ENCODE peak calls at places on chromosomes 3 and 15, in five cellular contexts. One of them, this sample, is unnamed.

GRCh38 chr3:42216820-42217416 is 49.1 kb downstream of the CCK start:
- DNase-seq in GM20000: no peak
- DNase-seq in nephron progenitor cell: no peak
- DNase-seq in endothelial cell: no peak
- DNase-seq in CD8-positive, alpha-beta memory T cell: no peak
- DNase-seq in this sample: no peak

GRCh38 chr3:127803619-127804018 is 18.7 kb downstream of the MGLL start:
- DNase-seq in GM20000: no peak
- DNase-seq in nephron progenitor cell: no peak
- DNase-seq in endothelial cell: no peak
- DNase-seq in CD8-positive, alpha-beta memory T cell: no peak
- DNase-seq in this sample: peak

GRCh38 chr3:99633887-99634558 is 4.4 kb upstream of the COL8A1 start:
- DNase-seq in GM20000: no peak
- DNase-seq in nephron progenitor cell: no peak
- DNase-seq in endothelial cell: no peak
- DNase-seq in CD8-positive, alpha-beta memory T cell: no peak
- DNase-seq in this sample: no peak

GRCh38 chr3:18558526-18558925 is 133.4 kb upstream of the SATB1 start:
- DNase-seq in GM20000: no peak
- DNase-seq in nephron progenitor cell: no peak
- DNase-seq in endothelial cell: no peak
- DNase-seq in CD8-positive, alpha-beta memory T cell: no peak
- DNase-seq in this sample: no peak

GRCh38 chr3:40615110-40615915 is 90.6 kb downstream of the ZNF621 start:
- DNase-seq in GM20000: no peak
- DNase-seq in nephron progenitor cell: peak
- DNase-seq in endothelial cell: peak
- DNase-seq in CD8-positive, alpha-beta memory T cell: no peak
- DNase-seq in this sample: no peak

GRCh38 chr15:43881944-43882343 is 55.1 kb downstream of the WDR76 start:
- DNase-seq in GM20000: no peak
- DNase-seq in nephron progenitor cell: no peak
- DNase-seq in endothelial cell: peak
- DNase-seq in CD8-positive, alpha-beta memory T cell: no peak
- DNase-seq in this sample: no peak

GRCh38 chr3:14787630-14788029 is 31.1 kb upstream of the FGD5 start:
- DNase-seq in GM20000: no peak
- DNase-seq in nephron progenitor cell: no peak
- DNase-seq in endothelial cell: no peak
- DNase-seq in CD8-positive, alpha-beta memory T cell: no peak
- DNase-seq in this sample: peak

GRCh38 chr15:91865486-91865885 is 12.0 kb downstream of the SLCO3A1 start:
- DNase-seq in GM20000: no peak
- DNase-seq in nephron progenitor cell: no peak
- DNase-seq in endothelial cell: no peak
- DNase-seq in CD8-positive, alpha-beta memory T cell: no peak
- DNase-seq in this sample: no peak

GRCh38 chr3:69607466-69608035 is 131.7 kb upstream of the MITF start:
- DNase-seq in GM20000: no peak
- DNase-seq in nephron progenitor cell: no peak
- DNase-seq in endothelial cell: no peak
- DNase-seq in CD8-positive, alpha-beta memory T cell: no peak
- DNase-seq in this sample: no peak